ENCODE peak calls at places on chromosomes 6 and 20, in four cellular contexts. L is PC-3, C is PC-9, D is mammary epithelial cell. Q is an unnamed sample. For H4K20me1 and H3K4me1, the result is how much of the 10 kb centered on the place peaks cover.

GRCh38 chr6:158040804-158041347 is 59.2 kb downstream of the SYNJ2 start:
- DNase-seq in L (no peak), C (no peak), D (no peak), Q (no peak)

GRCh38 chr6:148087659-148088058 is 255.0 kb upstream of the SASH1 start:
- DNase-seq in L (no peak), C (no peak), D (no peak), Q (no peak)

GRCh38 chr20:36852187-36852586 is 23.8 kb upstream of the TLDC2 start:
- DNase-seq in L (no peak), C (no peak), D (no peak), Q (peak)

GRCh38 chr20:57249772-57250171 is 16.7 kb downstream of the BMP7 start:
- DNase-seq in L (no peak), C (no peak), D (no peak), Q (no peak)

GRCh38 chr6:43878127-43878634 is 108.2 kb downstream of the VEGFA start:
- DNase-seq in L (no peak), C (no peak), D (no peak), Q (no peak)

GRCh38 chr6:7431594-7432390 is 42.2 kb downstream of the RIOK1 start:
- DNase-seq in L (no peak), C (no peak), D (no peak), Q (no peak)

GRCh38 chr6:24933868-24934401 is 1.8 kb downstream of the RIPOR2 start:
- DNase-seq in L (peak), C (no peak), D (no peak), Q (peak)

GRCh38 chr20:40090236-40090635 is 598.8 kb downstream of the MAFB start:
- DNase-seq in L (no peak), C (no peak), D (peak), Q (no peak)

GRCh38 chr6:137903933-137904821 is 37.1 kb downstream of the TNFAIP3 start:
- DNase-seq in L (no peak), C (no peak), D (peak), Q (peak)

GRCh38 chr6:13480631-13481501 is 6.5 kb downstream of the GFOD1 start:
- DNase-seq in L (peak), C (no peak), D (peak), Q (no peak)

GRCh38 chr20:3173582-3174441 is 463 bp upstream of the LZTS3 start:
- DNase-seq in L (peak), C (peak), D (peak), Q (peak)

GRCh38 chr20:57414867-57415592 is 23.8 kb downstream of the RBM38 start:
- DNase-seq in L (peak), C (peak), D (no peak), Q (no peak)

GRCh38 chr6:84422380-84422968 is 195.0 kb upstream of the CEP162 start:
- DNase-seq in L (peak), C (no peak), D (peak), Q (no peak)

GRCh38 chr6:137808191-137808590 is 58.9 kb upstream of the TNFAIP3 start:
- DNase-seq in L (peak), C (no peak), D (peak), Q (no peak)

GRCh38 chr6:22972771-22973170 is 403.4 kb downstream of the HDGFL1 start:
- DNase-seq in L (no peak), C (no peak), D (no peak), Q (no peak)

GRCh38 chr20:19256085-19256484 is 43.6 kb downstream of the SLC24A3 start:
- DNase-seq in L (no peak), C (no peak), D (peak), Q (no peak)

GRCh38 chr6:137927777-137928218 is 60.7 kb downstream of the TNFAIP3 start:
- DNase-seq in L (no peak), C (no peak), D (peak), Q (peak)

GRCh38 chr6:169386431-169387057 is 132.9 kb upstream of the THBS2 start:
- DNase-seq in L (no peak), C (no peak), D (no peak), Q (no peak)

GRCh38 chr6:33839399-33840063 is 35.7 kb upstream of the MLN start:
- DNase-seq in L (no peak), C (no peak), D (no peak), Q (no peak)

GRCh38 chr6:86192123-86192522 is 549.4 kb upstream of the SYNCRIP start:
- DNase-seq in L (peak), C (no peak), D (peak), Q (peak)

DNA sequence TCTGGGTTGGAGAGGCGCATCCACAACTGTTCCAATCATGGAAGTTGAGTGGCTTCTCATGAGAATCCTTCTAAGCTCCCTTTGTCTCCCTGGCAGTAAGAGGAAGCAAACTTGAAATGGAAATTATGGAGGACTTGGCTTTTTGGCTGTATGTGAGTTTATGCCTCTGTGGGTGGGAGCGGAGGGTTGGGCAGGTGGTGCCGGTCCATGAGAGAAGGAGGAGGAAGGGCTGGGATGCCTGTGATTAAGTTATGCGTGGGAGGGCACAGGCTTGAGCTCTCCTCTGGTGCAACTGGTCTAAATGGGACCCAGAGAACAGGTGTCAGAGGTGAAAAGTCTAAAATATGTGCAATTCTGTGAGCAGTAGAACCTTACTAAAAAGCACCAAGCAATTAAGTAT is 2.2 kb downstream of the PHACTR3 start:
- DNase-seq in L (no peak), C (no peak), D (no peak), Q (no peak)
- H4K20me1 ChIP-seq in L (under half), C (under half), D (under half), Q (under half)

GRCh38 chr20:32960849-32961731 is 43.1 kb downstream of the SUN5 start:
- DNase-seq in L (no peak), C (no peak), D (no peak), Q (no peak)

GRCh38 chr20:32960222-32960518 is 44.1 kb downstream of the SUN5 start:
- DNase-seq in L (no peak), C (no peak), D (no peak), Q (no peak)

GRCh38 chr20:32957451-32957850 is 46.8 kb downstream of the SUN5 start:
- DNase-seq in L (no peak), C (no peak), D (no peak), Q (no peak)

GRCh38 chr20:32959351-32960221 is 44.6 kb downstream of the SUN5 start:
- DNase-seq in L (no peak), C (no peak), D (no peak), Q (no peak)

GRCh38 chr20:32958574-32958973 is 45.7 kb downstream of the SUN5 start:
- DNase-seq in L (no peak), C (no peak), D (no peak), Q (no peak)
- H3K4me1 ChIP-seq in L (under half), C (under half), D (under half), Q (under half)

GRCh38 chr6:108464506-108465084 is 96.1 kb upstream of the FOXO3 start:
- DNase-seq in L (peak), C (no peak), D (no peak), Q (no peak)
- H4K20me1 ChIP-seq in L (under half), C (under half), D (under half), Q (under half)

DNA sequence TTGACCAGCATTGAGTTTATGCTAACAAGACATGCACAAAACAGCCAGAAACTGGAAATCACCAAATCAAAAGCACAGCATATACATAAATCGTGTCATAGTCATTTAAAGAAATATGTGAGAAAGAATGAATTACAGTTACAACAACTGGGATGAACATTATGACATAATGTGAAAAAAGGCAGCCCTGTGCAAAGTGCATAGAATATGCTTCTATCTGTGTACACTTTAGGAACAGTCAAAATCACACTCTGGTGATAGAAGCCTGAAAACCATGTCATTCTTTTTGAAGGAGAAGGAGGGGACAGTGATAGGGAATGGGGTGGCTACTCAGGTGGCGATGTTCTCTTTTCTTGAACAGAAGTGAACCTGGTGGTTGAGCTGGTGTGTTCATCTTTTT is 79.7 kb upstream of the KIF25 start:
- DNase-seq in L (no peak), C (no peak), D (no peak), Q (no peak)
- H3K4me1 ChIP-seq in L (under half), C (under half), D (under half), Q (under half)

DNA sequence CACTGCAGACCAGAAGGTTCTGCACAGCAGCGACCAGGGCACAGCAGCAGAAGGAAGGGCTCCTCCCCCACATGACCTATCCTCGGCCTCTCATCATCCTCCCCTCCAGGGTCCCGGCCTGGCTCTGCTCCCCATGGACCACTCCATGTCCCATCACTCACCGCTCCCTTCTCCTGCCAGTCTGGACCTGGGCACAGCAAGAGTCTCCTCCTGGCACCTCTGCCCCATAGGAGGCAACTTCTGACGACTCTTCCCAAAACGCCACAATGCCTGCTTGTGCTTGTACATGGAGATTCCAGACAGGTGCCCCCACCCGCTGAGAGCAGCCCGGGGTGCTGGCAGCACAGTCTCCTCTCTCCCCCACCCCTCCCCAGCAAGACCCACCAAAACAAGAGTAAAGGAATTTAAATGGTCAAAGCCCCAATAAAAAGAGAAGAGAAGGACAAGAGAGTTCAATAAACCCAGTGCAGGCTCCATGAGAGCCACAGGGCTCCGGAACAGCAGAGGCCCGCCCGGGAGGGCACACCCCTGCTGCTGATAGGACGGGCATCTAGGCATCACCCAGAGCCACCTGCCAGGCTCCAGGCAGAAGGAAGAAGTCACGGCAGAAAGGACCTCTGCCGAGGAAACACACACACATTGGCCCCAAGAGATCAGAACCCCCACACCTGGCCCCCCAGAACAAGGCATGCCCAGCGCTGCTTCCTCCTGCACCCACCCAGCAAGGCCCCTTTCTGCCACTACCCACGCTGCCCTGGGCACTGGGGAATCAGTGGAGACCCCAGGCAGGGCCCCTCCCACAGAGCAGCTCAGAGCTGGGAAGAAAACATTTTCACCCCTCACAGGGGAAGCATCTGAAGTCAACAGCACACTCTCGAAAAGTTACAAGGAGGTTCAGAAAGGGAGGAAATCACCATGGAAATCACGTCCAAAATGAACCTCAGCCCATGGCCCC is 15.2 kb downstream of the TAF4 start:
- DNase-seq in L (no peak), C (no peak), D (no peak), Q (no peak)
- H4K20me1 ChIP-seq in L (under half), C (half or more), D (under half), Q (under half)

DNA sequence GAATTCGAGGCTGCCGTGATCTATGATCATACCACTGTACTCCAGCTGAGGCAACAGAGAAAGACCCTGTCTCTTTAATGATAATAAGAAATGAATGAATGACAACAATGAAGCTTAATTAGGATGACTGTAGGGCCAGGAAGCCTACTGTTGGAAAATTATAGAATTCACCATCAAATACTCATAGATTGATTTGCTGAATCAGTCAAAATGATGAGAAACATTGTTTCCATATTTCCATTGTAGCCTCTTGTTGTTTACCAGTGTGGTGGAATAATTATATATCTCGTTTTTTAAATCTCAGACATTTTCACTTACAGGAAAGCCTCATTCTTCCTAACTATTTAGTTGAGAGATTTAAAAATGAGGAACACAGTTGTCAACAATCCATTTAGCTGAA is 96.2 kb downstream of the JAG1 start:
- DNase-seq in L (no peak), C (no peak), D (no peak), Q (no peak)
- H3K4me1 ChIP-seq in L (half or more), C (under half), D (under half), Q (under half)

GRCh38 chr6:15319677-15320076 is 73.8 kb downstream of the JARID2 start:
- DNase-seq in L (no peak), C (no peak), D (no peak), Q (no peak)

GRCh38 chr6:15316754-15317153 is 70.9 kb downstream of the JARID2 start:
- DNase-seq in L (no peak), C (no peak), D (no peak), Q (no peak)

GRCh38 chr6:15317251-15317650 is 71.4 kb downstream of the JARID2 start:
- DNase-seq in L (no peak), C (no peak), D (no peak), Q (no peak)

GRCh38 chr6:15320683-15321082 is 74.8 kb downstream of the JARID2 start:
- DNase-seq in L (peak), C (no peak), D (peak), Q (no peak)

DNA sequence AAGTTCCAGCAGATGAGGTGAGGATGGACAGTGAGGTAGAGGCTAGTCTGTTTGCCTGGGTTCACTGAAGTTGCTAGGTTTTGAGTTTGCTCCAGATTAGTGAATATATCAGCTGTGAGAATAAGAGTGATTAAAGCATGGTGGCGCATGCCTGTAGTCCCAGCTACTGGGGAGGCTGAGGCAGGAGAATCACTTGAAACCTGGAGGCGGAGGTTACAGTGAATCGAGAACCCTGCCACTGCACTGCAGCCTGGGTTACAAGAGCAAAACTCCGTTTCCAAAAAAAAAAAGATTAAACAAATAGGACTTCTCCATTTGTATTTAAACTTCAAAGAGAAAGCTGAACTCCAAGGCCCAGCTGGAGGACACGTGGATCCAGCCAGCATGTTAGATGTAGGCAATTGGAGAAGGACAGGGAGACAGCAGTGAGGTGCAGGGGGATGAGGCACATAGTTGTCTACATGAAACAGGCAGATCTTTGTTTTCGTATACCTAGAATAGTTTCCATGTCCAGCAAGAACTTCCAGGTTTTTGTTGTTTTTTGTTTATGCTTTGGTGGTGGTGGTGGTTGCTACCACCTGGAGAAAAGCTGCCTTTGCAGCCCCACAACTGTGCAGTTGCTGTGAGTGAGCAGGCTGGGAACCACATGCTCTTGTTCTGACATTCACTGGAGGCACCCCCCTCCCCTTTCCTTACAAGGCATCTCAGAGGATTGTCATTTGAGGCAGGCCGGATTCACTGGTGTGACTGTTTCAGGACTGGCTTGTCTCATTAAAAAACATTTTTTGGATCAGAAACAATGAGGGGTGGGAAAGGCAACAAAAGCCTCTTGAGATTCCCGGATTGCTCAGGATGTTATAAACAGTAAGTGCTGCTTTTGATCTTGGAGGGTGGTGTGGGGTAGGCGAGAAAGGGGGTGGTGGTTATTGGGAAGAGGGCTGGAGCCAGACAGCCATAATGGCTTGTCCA is 72.3 kb downstream of the JARID2 start:
- DNase-seq in L (no peak), C (no peak), D (no peak), Q (no peak)
- H4K20me1 ChIP-seq in L (under half), C (under half), D (under half), Q (under half)

DNA sequence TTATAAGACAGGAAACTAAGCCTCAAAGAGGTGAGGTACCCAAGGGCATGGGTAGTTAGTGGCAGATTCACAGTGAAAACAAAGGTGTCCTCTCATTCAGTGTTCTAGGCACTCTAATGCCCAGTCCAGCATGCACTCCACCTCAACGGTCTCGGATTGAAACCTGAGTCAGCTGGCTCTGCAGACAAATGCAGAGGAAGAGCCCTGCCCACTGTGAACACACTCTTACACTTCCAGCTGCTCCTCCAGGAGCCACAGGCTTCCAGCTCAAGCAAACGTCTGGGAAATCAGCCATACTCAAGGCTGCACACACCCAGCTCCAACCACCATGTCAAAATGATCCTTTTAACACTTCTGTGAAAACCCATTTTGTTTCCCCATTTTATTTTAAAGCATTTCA is 3.0 kb upstream of the IL17A start:
- DNase-seq in L (no peak), C (no peak), D (no peak), Q (no peak)
- H3K4me1 ChIP-seq in L (under half), C (under half), D (under half), Q (under half)

GRCh38 chr6:75621846-75622245 is 20.2 kb downstream of the SENP6 start:
- DNase-seq in L (no peak), C (no peak), D (no peak), Q (no peak)
- H4K20me1 ChIP-seq in L (under half), C (under half), D (under half), Q (under half)